ENCODE peak calls at places on chromosomes 4 and X, in seven cellular contexts. L is central memory CD8-positive, alpha-beta T cell; P is CD4-positive, alpha-beta T cell; O is activated CD4-positive, alpha-beta memory T cell treated with anti-CD3 and anti-CD28 coated beads, Interleukin-2, amount 10 ng/mL, durations not matched to agents 7 days and 5 days; Z is aorta; K is COR-L47; E is NB4. B is an unnamed sample.
A peak's percentile ranks its signal among the peaks of the same experiment; 100 is the strongest.

GRCh38 chr4:150514709-150515108 is 67.2 kb upstream of the MAB21L2 start:
- DNase-seq in Z (no peak), E (no peak), P (no peak), O (no peak), L (no peak), K (no peak), B (no peak)

GRCh38 chr4:107037188-107037587 is 1.1 kb upstream of the DKK2 start:
- DNase-seq in Z (peak; percentile 79), K (no peak), O (no peak), E (no peak), P (no peak), L (no peak), B (no peak)

GRCh38 chr4:68736813-68737212 is 66.4 kb upstream of the UGT2B15 start:
- DNase-seq in O (no peak), L (no peak), E (no peak), Z (no peak), K (no peak), P (no peak), B (no peak)

GRCh38 chrX:2692221-2693122 is 1.4 kb downstream of the CD99 start:
- DNase-seq in Z (peak; percentile 84), K (no peak), L (no peak), E (peak; percentile 58), P (no peak), O (peak; percentile 48), B (no peak)

GRCh38 chrX:45135616-45136015 is 65.1 kb downstream of the DIPK2B start:
- DNase-seq in O (no peak), Z (no peak), E (no peak), P (no peak), K (no peak), L (no peak), B (no peak)

GRCh38 chr4:98430708-98431403 is 169.7 kb downstream of the RAP1GDS1 start:
- DNase-seq in K (no peak), L (no peak), Z (no peak), O (no peak), E (no peak), P (no peak), B (no peak)

GRCh38 chrX:97328853-97329252 is 445.1 kb downstream of the RPA4 start:
- DNase-seq in L (no peak), K (no peak), Z (no peak), P (no peak), O (no peak), E (no peak), B (no peak)

GRCh38 chr4:40829586-40829985 is 79.8 kb downstream of the NSUN7 start:
- DNase-seq in L (no peak), Z (no peak), E (peak; percentile 77), P (no peak), K (no peak), O (no peak), B (no peak)

GRCh38 chr4:185237185-185237584 is 27.8 kb downstream of the SNX25 start:
- DNase-seq in O (no peak), Z (no peak), L (no peak), K (no peak), P (no peak), E (no peak), B (no peak)

GRCh38 chr4:122516376-122516775 is 59.9 kb upstream of the IL2 start:
- DNase-seq in L (no peak), K (no peak), O (no peak), E (no peak), Z (no peak), P (no peak), B (no peak)

GRCh38 chrX:39613508-39613921 is 484.2 kb downstream of the BCOR start:
- DNase-seq in K (peak; percentile 50), E (no peak), Z (no peak), O (peak; percentile 20), P (peak; percentile 0), L (no peak), B (no peak)

GRCh38 chr4:83009529-83009928 is 1.1 kb downstream of the LIN54 start:
- DNase-seq in Z (no peak), E (peak; percentile 9), K (no peak), P (no peak), L (no peak), O (no peak), B (peak; percentile 23)

GRCh38 chrX:108439961-108440696 is 491 bp downstream of the COL4A5 start:
- DNase-seq in K (no peak), O (no peak), P (no peak), E (peak; percentile 12), L (no peak), Z (peak; percentile 76), B (no peak)

GRCh38 chr4:16684083-16684482 is 214.4 kb downstream of the LDB2 start:
- DNase-seq in K (no peak), Z (no peak), E (no peak), L (no peak), P (no peak), O (no peak), B (no peak)

B was measured in NAMALWA.